ENCODE peak calls at places on chromosomes 16 and 17, in six cellular contexts. C is HFF-Myc, R is AG09319, D is neural crest cell, Y is lower lobe of right lung, S is foreskin fibroblast. E is an unnamed sample.

GRCh38 chr16:56518435-56518834 is 1.4 kb downstream of the BBS2 start:
- DNase-seq in R (no peak), S (peak), C (no peak), D (no peak), Y (no peak), E (no peak)

GRCh38 chr16:67177743-67178699 is 5.7 kb downstream of the MATCAP1 start:
- DNase-seq in D (no peak), Y (peak), R (no peak), C (no peak), S (peak), E (peak)

GRCh38 chr17:50542795-50543774 is 3.9 kb upstream of the SPATA20 start:
- DNase-seq in S (no peak), R (no peak), Y (peak), C (no peak), D (no peak), E (no peak)

GRCh38 chr17:61237275-61237674 is 162.4 kb upstream of the TBX2 start:
- DNase-seq in D (no peak), R (no peak), C (no peak), Y (no peak), S (no peak), E (no peak)

GRCh38 chr16:85008267-85008666 is 3.1 kb downstream of the ZDHHC7 start:
- DNase-seq in R (no peak), S (no peak), C (no peak), Y (peak), D (no peak), E (no peak)

GRCh38 chr16:4233431-4233830 is 8.4 kb downstream of the SRL start:
- DNase-seq in Y (no peak), S (no peak), R (no peak), D (no peak), C (no peak), E (no peak)

GRCh38 chr16:74297296-74297665 is 667 bp downstream of the PSMD7 start:
- DNase-seq in C (no peak), R (no peak), Y (no peak), D (no peak), S (peak), E (peak)

GRCh38 chr17:16444258-16444886 is 29.0 kb downstream of the TRPV2 start:
- DNase-seq in D (no peak), R (no peak), S (peak), Y (no peak), C (no peak), E (no peak)

GRCh38 chr16:68257906-68258800 is 6.2 kb upstream of the SLC7A6 start:
- DNase-seq in C (no peak), S (peak), R (no peak), Y (peak), D (no peak), E (peak)

GRCh38 chr16:57127037-57127763 is 34.8 kb downstream of the CPNE2 start:
- DNase-seq in C (no peak), Y (no peak), D (no peak), R (no peak), S (peak), E (no peak)

GRCh38 chr16:77599793-77600415 is 122.4 kb upstream of the NUDT7 start:
- DNase-seq in R (no peak), C (no peak), S (peak), D (peak), Y (no peak), E (peak)

GRCh38 chr16:50335198-50335958 is 33.4 kb downstream of the BRD7 start:
- DNase-seq in R (no peak), C (no peak), Y (no peak), S (no peak), D (no peak), E (peak)

GRCh38 chr17:8223356-8224063 is 13.1 kb upstream of the AURKB start:
- DNase-seq in S (peak), D (peak), C (no peak), Y (peak), R (no peak), E (peak)

GRCh38 chr17:81553616-81554181 is 1.5 kb upstream of the FAAP100 start:
- DNase-seq in C (peak), S (peak), R (no peak), D (no peak), Y (no peak), E (peak)

GRCh38 chr17:47741793-47742145 is 8.7 kb downstream of the TBX21 start:
- DNase-seq in D (no peak), S (no peak), R (no peak), C (no peak), Y (no peak), E (no peak)

GRCh38 chr17:67534941-67535340 is 157.9 kb downstream of the PITPNC1 start:
- DNase-seq in R (no peak), S (no peak), C (no peak), D (no peak), Y (no peak), E (no peak)

GRCh38 chr17:39629494-39629880 is 2.7 kb downstream of the PPP1R1B start:
- DNase-seq in Y (no peak), R (no peak), S (no peak), C (no peak), D (no peak), E (no peak)

GRCh38 chr17:45752246-45752645 is 31.9 kb upstream of the CRHR1 start:
- DNase-seq in S (no peak), D (no peak), R (no peak), Y (no peak), C (no peak), E (no peak)

GRCh38 chr17:81067331-81067730 is 32.4 kb downstream of the BAIAP2 start:
- DNase-seq in S (no peak), D (no peak), R (no peak), Y (no peak), C (no peak), E (no peak)

GRCh38 chr17:80123791-80124190 is 22.4 kb downstream of the GAA start:
- DNase-seq in C (no peak), D (no peak), Y (no peak), R (no peak), S (peak), E (no peak)

GRCh38 chr17:14206891-14207290 is 29.8 kb downstream of the CDRT15 start:
- DNase-seq in Y (no peak), R (no peak), S (no peak), C (no peak), D (no peak), E (no peak)

GRCh38 chr16:56600398-56600999 is 7.9 kb upstream of the MT2A start:
- DNase-seq in S (peak), R (no peak), C (no peak), Y (no peak), D (peak), E (peak)

GRCh38 chr17:20273741-20274500 is 193.4 kb downstream of the LGALS9B start:
- DNase-seq in R (no peak), D (no peak), Y (no peak), C (no peak), S (no peak), E (no peak)
- TF ChIP-seq CTCF in R (no peak), D (no peak), Y (no peak), C (no peak), S (no peak), E (no peak)

DNA sequence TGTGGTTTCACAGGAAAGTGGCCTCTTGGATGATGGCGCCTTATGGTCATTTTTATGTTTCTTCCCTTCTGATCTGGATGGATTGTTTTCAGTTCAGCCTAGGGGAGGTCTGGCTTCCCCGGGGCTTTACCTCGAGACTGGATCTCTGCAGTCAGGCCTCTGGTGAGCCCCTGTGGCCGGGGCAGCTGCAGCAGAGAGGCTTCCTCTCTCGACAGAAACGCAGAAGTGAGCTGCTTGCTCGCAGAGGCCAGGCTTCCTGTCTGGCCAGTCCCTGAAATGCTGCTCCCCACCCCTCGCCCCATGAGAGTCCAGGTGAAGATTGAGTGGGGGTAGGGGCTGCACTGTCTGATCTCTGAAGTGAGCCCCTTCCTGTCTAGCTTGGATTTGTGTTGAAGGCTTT is 44.0 kb downstream of the PLCG2 start:
- DNase-seq in S (no peak), C (no peak), D (no peak), Y (peak), R (no peak), E (no peak)
- TF ChIP-seq CTCF in S (no peak), C (no peak), D (no peak), Y (no peak), R (no peak), E (no peak)

DNA sequence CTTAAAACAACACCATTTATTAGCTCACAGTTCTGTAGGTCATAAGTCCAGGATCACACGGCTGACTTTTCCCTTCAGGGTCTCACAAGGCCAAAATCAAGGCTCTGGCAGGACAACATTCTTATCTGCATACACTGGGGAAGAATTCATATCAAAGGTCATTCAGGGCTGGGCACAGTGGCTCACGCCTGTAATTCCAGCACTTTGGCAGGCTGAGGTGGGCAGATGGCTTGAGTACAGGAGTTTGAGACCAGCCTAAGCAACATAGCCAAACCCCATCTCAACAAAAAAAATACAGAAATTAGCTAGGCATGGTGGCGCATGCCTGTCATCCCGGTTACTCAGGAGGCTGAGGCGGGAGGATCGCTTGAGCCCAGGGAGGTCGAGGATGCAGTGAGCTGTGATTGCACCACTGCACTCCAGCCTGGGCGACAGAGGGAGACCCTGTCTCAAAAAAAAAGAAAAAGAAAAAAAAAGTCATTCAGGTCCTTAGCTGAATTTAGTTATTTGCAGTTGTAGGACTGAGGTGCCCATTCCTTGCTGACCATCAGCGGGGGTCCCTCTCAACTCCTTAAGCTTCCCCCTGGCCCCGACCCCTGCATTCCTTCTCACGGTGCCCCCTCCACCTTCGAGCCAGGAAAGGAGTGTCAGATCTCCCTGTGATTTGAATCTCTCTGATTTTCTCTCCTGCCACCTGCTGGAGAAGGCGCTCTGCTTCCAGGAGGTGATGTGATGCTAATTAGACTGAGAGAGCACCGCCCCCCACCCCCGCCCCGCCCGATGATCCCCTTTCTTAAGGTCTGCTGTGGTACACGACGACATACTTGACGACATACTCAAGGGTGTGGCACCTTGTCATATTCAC is 91.8 kb upstream of the CLEC18A start:
- DNase-seq in D (no peak), Y (no peak), S (peak), R (no peak), C (no peak), E (peak)
- TF ChIP-seq CTCF in D (peak), Y (peak), S (peak), R (peak), C (no peak), E (peak)

DNA sequence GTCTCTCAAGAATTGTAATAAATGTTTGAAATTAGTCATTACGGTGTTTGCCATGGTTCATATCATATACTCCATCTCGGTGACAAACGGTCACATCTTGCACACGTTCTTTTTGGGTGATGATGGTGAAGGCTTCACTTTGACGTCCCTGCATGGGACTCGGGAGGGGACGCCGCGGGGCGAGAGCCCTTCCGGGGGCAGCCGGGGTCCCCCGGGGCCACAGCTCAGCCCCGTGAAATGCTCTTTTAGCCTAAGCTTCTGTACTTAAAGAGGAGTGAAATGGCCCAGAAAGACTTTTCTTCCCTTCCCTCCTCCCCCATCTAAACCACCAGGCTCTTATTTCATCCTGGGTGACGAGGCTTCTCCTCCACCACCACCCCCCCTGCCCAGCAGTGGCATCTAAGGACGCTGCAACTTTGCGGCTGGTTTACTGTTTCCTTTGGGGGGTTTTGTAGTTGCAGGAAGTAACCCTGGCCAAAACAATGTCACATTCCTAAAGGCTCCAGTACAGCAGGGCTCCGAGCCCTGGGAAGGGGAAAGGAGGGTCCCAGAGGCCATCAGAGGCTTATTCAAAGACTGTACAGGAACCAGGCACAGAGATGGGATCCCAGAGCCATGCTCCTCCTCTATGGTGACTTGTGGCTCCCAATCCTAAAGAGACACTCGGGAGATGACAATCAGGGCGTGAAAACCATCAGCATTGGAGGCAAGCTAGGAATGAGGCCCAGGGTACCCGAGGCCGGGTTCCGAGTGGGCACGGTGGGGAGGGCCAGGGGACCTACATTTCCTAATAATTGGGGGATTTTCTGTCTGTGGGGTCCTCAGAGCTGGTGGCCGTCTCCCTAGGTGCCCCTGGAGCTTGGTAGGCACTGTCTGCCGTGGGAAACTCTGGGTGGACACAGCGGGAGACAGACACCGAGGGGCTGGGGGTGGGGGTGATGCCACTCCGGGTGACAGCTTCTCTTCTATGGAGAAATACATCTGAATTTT is 312.8 kb upstream of the TNRC6C start:
- DNase-seq in Y (no peak), S (peak), R (no peak), D (no peak), C (no peak), E (no peak)
- TF ChIP-seq CTCF in Y (no peak), S (no peak), R (no peak), D (no peak), C (no peak), E (no peak)

E was measured in fibroblast of villous mesenchyme.